ENCODE peak calls at places on chromosomes 1 and 21, in four cellular contexts. B, Y, G and N are unnamed samples.

GRCh38 chr1:218829143-218829542 is 344.5 kb upstream of the LYPLAL1 start:
- DNase-seq in B (no peak), Y (no peak), G (no peak), N (no peak)

GRCh38 chr21:36125513-36126121 is 9.3 kb upstream of the CBR3 start:
- DNase-seq in Y (peak; percentile 58), B (peak; percentile 72), G (no peak), N (peak; percentile 60)

GRCh38 chr21:45541221-45542039 is 810 bp downstream of the SLC19A1 start:
- DNase-seq in G (no peak), B (peak; percentile 68), Y (peak; percentile 97), N (peak; percentile 95)

GRCh38 chr1:234369784-234370183 is 3.5 kb upstream of the COA6 start:
- DNase-seq in G (no peak), B (no peak), Y (no peak), N (no peak)

GRCh38 chr1:33273402-33273801 is 17.1 kb downstream of the ZNF362 start:
- DNase-seq in B (no peak), G (no peak), Y (no peak), N (no peak)

GRCh38 chr1:149977345-149977744 is 33.2 kb downstream of the OTUD7B start:
- DNase-seq in G (no peak), Y (no peak), B (no peak), N (no peak)

GRCh38 chr1:2983319-2983705 is 38.0 kb upstream of the ACTRT2 start:
- DNase-seq in B (no peak), G (no peak), Y (no peak), N (no peak)

GRCh38 chr1:52190500-52191252 is 48.8 kb downstream of the ZFYVE9 start:
- DNase-seq in B (no peak), G (no peak), Y (no peak), N (no peak)

GRCh38 chr1:114559356-114559755 is 22.1 kb downstream of the BCAS2 start:
- DNase-seq in G (no peak), B (no peak), Y (no peak), N (no peak)

GRCh38 chr1:209674957-209675566 is at the start of gene G0S2:
- DNase-seq in G (no peak), B (peak; percentile 52), Y (peak; percentile 32), N (peak; percentile 78)

GRCh38 chr1:2786329-2787162 is 14.9 kb downstream of the TTC34 start:
- DNase-seq in B (peak; percentile 67), G (no peak), Y (peak; percentile 64), N (peak; percentile 80)

GRCh38 chr1:154520333-154520732 is 18.1 kb upstream of the SHE start:
- DNase-seq in B (no peak), G (no peak), Y (no peak), N (no peak)

GRCh38 chr1:154517661-154518060 is 15.4 kb upstream of the SHE start:
- DNase-seq in B (no peak), G (no peak), Y (no peak), N (no peak)

GRCh38 chr1:154524881-154525280 is 22.7 kb upstream of the SHE start:
- DNase-seq in B (no peak), Y (no peak), G (no peak), N (no peak)

GRCh38 chr1:154519661-154520060 is 17.4 kb upstream of the SHE start:
- DNase-seq in Y (no peak), G (no peak), B (no peak), N (no peak)

GRCh38 chr1:154521695-154522094 is 19.5 kb upstream of the SHE start:
- DNase-seq in B (no peak), Y (no peak), G (no peak), N (no peak)
- TF ChIP-seq FOXM1 in B (no peak), Y (no peak), G (no peak), N (no peak)

GRCh38 chr1:179031855-179032513 is 6.3 kb downstream of the FAM20B start:
- DNase-seq in B (no peak), G (no peak), Y (peak; percentile 57), N (no peak)
- TF ChIP-seq FOXM1 in B (no peak), G (no peak), Y (no peak), N (no peak)

GRCh38 chr1:157117527-157118057 is 18.0 kb upstream of the ETV3L start:
- DNase-seq in G (no peak), B (no peak), Y (no peak), N (no peak)
- TF ChIP-seq FOXM1 in G (no peak), B (no peak), Y (no peak), N (no peak)

GRCh38 chr1:203995228-203995627 is 77.7 kb upstream of the SOX13 start:
- DNase-seq in Y (no peak), G (no peak), B (no peak), N (no peak)
- TF ChIP-seq FOXM1 in Y (no peak), G (no peak), B (no peak), N (no peak)

GRCh38 chr1:153670859-153671622 is at the start of gene ILF2:
- DNase-seq in G (peak; percentile 100), Y (peak; percentile 100), B (peak; percentile 99), N (peak; percentile 91)
- TF ChIP-seq FOXM1 in G (peak; percentile 59), Y (no peak), B (peak; percentile 64), N (peak; percentile 45)

GRCh38 chr1:5779608-5780323 is 212.5 kb downstream of the NPHP4 start:
- DNase-seq in Y (no peak), G (no peak), B (no peak), N (peak; percentile 68)
- TF ChIP-seq FOXM1 in Y (no peak), G (no peak), B (no peak), N (no peak)

DNA sequence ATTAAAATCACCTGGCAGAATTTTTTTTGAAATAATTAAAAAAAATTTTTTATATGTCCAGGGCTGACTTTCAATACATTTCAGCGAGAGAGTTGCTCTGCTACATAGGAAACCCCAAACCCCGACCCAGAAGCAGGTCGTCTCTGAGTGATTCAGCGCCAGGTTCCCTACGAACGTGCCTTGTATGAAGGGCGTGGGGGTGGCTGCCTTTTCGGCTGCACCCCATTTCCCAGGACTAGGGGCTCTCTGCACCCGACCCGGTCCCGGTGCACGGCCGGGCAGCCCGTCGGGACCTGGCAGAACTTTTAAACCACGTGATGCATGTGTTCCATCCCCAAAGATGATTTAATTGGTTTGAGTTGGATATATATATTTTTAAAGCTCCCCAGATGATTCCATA is 15.8 kb upstream of the SCYL3 start:
- DNase-seq in G (no peak), Y (no peak), B (no peak), N (no peak)
- TF ChIP-seq FOXM1 in G (no peak), Y (no peak), B (no peak), N (no peak)